ENCODE peak calls at places on chromosomes 1 and 21, in eight cellular contexts. Z is astrocyte, A is lower lobe of right lung, J is fibroblast of villous mesenchyme, W is upper lobe of right lung, H is fibroblast of the aortic adventitia, V is body of pancreas, K is foreskin fibroblast. B is an unnamed sample.

GRCh38 chr1:162088281-162088969 is 18.9 kb downstream of the NOS1AP start:
- DNase-seq in H (peak), V (no peak), J (no peak), Z (no peak), A (no peak), W (no peak), K (no peak), B (peak)

GRCh38 chr1:63411081-63411480 is 43.7 kb downstream of the ALG6 start:
- DNase-seq in A (no peak), Z (no peak), K (no peak), W (no peak), H (peak), J (peak), V (no peak), B (peak)

GRCh38 chr1:48953617-48954016 is 176.9 kb upstream of the BEND5 start:
- DNase-seq in W (no peak), K (no peak), J (no peak), Z (no peak), H (no peak), A (no peak), V (no peak), B (no peak)

GRCh38 chr1:212232020-212232570 is 53.1 kb upstream of the PPP2R5A start:
- DNase-seq in V (no peak), J (no peak), A (no peak), K (peak), W (no peak), H (no peak), Z (no peak), B (peak)

GRCh38 chr1:28354121-28354520 is 15.4 kb upstream of the PHACTR4 start:
- DNase-seq in H (peak), K (peak), A (peak), Z (peak), W (no peak), V (no peak), J (peak), B (peak)

GRCh38 chr1:6922096-6922931 is 137.1 kb downstream of the CAMTA1 start:
- DNase-seq in Z (peak), V (peak), J (peak), H (peak), W (no peak), A (no peak), K (peak), B (peak)

GRCh38 chr1:209641216-209642181 is 10.7 kb downstream of the LAMB3 start:
- DNase-seq in W (peak), Z (no peak), K (no peak), A (peak), V (peak), J (peak), H (peak), B (peak)

GRCh38 chr21:42125571-42126544 is 54.7 kb downstream of the UMODL1 start:
- DNase-seq in H (peak), Z (peak), W (peak), J (peak), V (peak), K (peak), A (no peak), B (peak)

GRCh38 chr1:89887270-89887669 is 66.4 kb downstream of the LRRC8D start:
- DNase-seq in V (no peak), J (no peak), A (no peak), K (peak), Z (no peak), W (no peak), H (peak), B (peak)

GRCh38 chr1:94106716-94107115 is 14.2 kb downstream of the ABCA4 start:
- DNase-seq in J (no peak), Z (peak), K (peak), H (no peak), W (no peak), V (no peak), A (no peak), B (no peak)

GRCh38 chr1:205590777-205591513 is 40.9 kb downstream of the ELK4 start:
- DNase-seq in A (no peak), J (no peak), W (no peak), V (no peak), H (no peak), K (no peak), Z (no peak), B (no peak)

GRCh38 chr21:21324297-21324696 is 326.1 kb downstream of the NCAM2 start:
- DNase-seq in Z (no peak), K (no peak), H (no peak), J (no peak), W (no peak), A (no peak), V (no peak), B (no peak)
- TF ChIP-seq CTCF in Z (no peak), K (peak), H (no peak), J (peak), W (no peak), A (no peak), V (no peak), B (no peak)

DNA sequence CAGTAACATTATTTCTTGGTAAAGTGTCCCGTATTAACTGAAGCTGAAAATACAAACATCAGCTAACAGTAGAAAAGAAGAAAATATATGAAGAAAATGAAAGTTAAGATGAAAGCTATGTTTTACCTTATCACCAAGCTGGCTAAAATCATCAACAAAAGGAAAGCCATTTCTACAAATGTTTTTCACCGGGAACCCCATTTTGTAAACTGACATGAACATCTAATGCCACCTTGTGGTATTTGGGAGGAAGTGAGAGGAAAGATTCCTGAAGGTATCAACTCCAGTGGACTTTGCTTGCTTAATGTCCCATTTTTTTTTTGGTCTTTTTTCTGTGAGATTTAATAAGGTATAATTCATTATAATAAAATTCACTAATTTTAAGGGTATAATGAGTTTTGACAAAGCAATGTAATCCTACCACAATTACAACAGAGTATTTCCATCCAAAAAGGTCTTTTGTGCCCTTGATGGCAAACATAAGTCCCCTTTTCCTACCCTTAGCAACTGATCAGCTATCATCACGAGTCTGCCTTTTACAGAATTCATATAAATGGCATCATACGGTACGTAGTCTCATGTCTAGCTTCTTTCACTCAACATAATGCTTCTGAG is 7.7 kb downstream of the SDHB start:
- DNase-seq in Z (peak), A (no peak), W (no peak), K (peak), V (no peak), H (peak), J (peak), B (peak)
- H3K4me3 ChIP-seq in Z (peak), A (peak), W (peak), K (peak), V (no peak), H (peak), J (peak), B (peak)

GRCh38 chr1:166843322-166843721 is 4.0 kb downstream of the POGK start:
- DNase-seq in V (no peak), Z (no peak), W (no peak), K (no peak), A (no peak), H (no peak), J (no peak), B (no peak)
- TF ChIP-seq CTCF in V (no peak), Z (no peak), W (no peak), K (no peak), A (no peak), H (no peak), J (no peak), B (no peak)

GRCh38 chr1:156112276-156113137 is 2.0 kb upstream of the LMNA start:
- DNase-seq in A (no peak), H (no peak), W (no peak), J (no peak), V (no peak), K (no peak), Z (no peak), B (no peak)
- H3K4me3 ChIP-seq in A (no peak), H (no peak), W (no peak), J (no peak), V (no peak), K (no peak), Z (no peak), B (no peak)

GRCh38 chr1:95278173-95278988 is 44.4 kb downstream of the RWDD3 start:
- DNase-seq in K (no peak), W (no peak), Z (no peak), H (no peak), A (no peak), J (no peak), V (no peak), B (no peak)
- TF ChIP-seq CTCF in K (no peak), W (no peak), Z (no peak), H (no peak), A (no peak), J (no peak), V (no peak), B (no peak)

DNA sequence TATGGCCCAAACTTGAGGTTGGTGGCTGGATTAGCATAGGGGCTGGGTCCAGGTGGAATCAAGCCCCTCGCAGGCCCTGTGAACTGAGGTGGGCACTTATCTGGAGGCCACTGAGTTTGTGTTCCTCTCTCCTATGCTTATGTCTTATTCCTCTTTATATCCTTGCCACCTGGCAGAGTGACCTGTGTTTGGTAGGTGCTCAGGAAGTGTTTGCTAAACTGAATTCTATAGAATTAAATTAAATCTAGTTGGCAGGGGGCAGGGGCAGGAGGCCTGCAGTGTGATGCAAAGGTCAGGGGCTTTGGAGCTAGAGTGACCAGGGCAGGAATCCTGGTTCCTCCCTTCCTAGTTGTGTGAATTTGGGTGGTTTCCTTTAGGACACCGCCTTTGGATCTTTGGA is 1.1 kb upstream of the TMEM9 start:
- DNase-seq in A (no peak), H (no peak), Z (no peak), W (no peak), J (no peak), K (no peak), V (no peak), B (no peak)
- H3K4me3 ChIP-seq in A (no peak), H (no peak), Z (no peak), W (no peak), J (no peak), K (no peak), V (no peak), B (no peak)

B was measured in cardiac fibroblast.